ENCODE peak calls at places on chromosomes 3 and 15, in four cellular contexts. X is GM23338, U is SK-N-SH, Q is MM.1S. Y is an unnamed sample. For H3F3A, the result is how much of the 10 kb centered on the place peaks cover.

GRCh38 chr15:68817304-68818087 is 3.2 kb downstream of the ANP32A start:
- DNase-seq in X (peak), U (peak), Q (peak), Y (peak)

GRCh38 chr15:92617197-92618037 is 38.2 kb downstream of the FAM174B start:
- DNase-seq in X (no peak), U (peak), Q (no peak), Y (peak)

GRCh38 chr3:139941580-139941979 is 6.6 kb downstream of the CLSTN2 start:
- DNase-seq in X (no peak), U (no peak), Q (no peak), Y (no peak)

GRCh38 chr15:38698215-38698614 is 133.6 kb upstream of the RASGRP1 start:
- DNase-seq in X (no peak), U (no peak), Q (no peak), Y (no peak)

GRCh38 chr15:78170848-78171773 is 21.9 kb downstream of the IDH3A start:
- DNase-seq in X (no peak), U (no peak), Q (peak), Y (no peak)

GRCh38 chr15:85614059-85614458 is 180.7 kb downstream of the KLHL25 start:
- DNase-seq in X (no peak), U (peak), Q (no peak), Y (peak)

GRCh38 chr3:12155264-12155663 is 3.4 kb downstream of the TIMP4 start:
- DNase-seq in X (no peak), U (no peak), Q (no peak), Y (no peak)

GRCh38 chr3:133662256-133662773 is 574 bp upstream of the TOPBP1 start:
- DNase-seq in X (peak), U (peak), Q (peak), Y (peak)

GRCh38 chr3:117063910-117064309 is 354.3 kb downstream of the TUSC7 start:
- DNase-seq in X (no peak), U (no peak), Q (no peak), Y (peak)

GRCh38 chr3:128357538-128357937 is 109.2 kb downstream of the DNAJB8 start:
- DNase-seq in X (no peak), U (no peak), Q (no peak), Y (no peak)

GRCh38 chr3:189772584-189772983 is 141.4 kb downstream of the TP63 start:
- DNase-seq in X (no peak), U (no peak), Q (no peak), Y (peak)

GRCh38 chr15:73956276-73957086 is 30.2 kb downstream of the LOXL1 start:
- DNase-seq in X (no peak), U (no peak), Q (no peak), Y (peak)

GRCh38 chr15:94845391-94845718 is 614.0 kb downstream of the MCTP2 start:
- DNase-seq in X (no peak), U (no peak), Q (no peak), Y (no peak)
- H3K4me3 ChIP-seq in X (peak), U (no peak), Q (no peak), Y (no peak)

DNA sequence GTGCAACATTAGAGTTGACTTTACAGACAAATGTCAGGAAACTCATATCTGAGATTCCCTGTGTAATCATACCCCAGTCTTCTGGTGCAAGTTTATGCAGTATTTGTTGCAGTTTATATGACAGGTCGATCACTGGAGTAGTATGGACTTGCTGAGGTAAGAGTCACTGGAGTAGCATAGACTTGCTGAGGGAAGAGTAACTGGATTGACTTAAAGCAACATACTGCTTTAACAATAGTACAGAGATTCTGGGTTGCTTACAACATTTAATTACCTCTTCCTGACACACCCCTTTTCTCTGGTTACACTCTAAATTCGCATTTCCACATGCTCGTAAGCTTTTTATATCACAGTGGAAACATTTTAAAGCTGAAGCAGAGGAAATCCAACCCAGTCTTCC is 11.8 kb downstream of the AAGAB start:
- DNase-seq in X (peak), U (no peak), Q (peak), Y (peak)
- TF ChIP-seq EZH2phosphoT487 in X (no peak), U (no peak), Q (no peak), Y (no peak)

DNA sequence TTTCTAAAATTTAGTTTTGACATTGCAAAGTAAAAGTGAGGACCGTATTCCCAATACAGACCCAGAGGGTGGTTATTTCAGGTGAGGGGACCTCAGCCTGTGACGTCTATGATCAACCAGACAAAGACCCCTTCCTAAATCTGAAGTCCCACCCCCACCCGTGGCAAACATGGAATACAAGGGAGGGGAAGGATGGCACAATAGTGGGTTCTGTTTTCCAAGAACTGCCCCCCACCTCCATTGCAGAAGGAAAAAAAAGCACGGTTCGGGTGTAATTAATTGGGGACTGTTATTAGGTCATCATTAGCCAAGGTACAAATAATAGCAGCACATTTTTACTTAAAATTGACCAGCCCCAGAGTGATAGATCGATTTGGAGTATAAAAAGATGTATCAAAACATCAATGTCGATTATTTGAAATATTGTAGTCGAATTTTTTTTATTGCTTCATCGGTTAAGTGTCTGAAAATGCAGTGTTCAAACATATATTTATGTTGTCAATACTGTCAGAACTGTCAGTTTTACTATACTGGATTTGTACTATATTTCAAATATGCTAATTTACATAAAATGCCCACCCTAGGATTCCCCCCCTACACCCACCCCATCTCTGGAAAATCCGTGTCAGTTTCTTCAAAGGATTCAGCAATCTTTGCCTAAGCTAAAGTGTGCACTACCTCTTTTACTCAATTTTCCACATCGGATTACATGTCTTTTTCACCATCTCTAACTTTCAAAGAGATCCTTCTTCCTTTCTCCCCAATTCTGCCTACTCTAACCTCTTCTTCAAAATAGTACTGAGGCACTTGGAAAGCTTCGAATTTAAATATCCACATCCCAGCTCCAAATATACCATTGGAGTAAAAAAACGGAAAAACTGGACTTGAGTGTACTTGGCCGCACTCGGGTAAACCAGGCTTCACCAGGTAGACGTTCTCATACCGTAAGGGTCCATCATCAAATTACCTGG is 7.7 kb upstream of the MEIS2 start:
- DNase-seq in X (no peak), U (peak), Q (no peak), Y (no peak)
- H3F3A ChIP-seq in X (under half), U (under half), Q (under half), Y (under half)

GRCh38 chr3:64685800-64686445 is 1.9 kb downstream of the ADAMTS9 start:
- DNase-seq in X (peak), U (peak), Q (no peak), Y (peak)
- H3K4me3 ChIP-seq in X (peak), U (peak), Q (peak), Y (peak)

GRCh38 chr3:191961036-191961435 is 500.1 kb downstream of the PYDC2 start:
- DNase-seq in X (no peak), U (no peak), Q (no peak), Y (no peak)

GRCh38 chr3:191961529-191961928 is 500.6 kb downstream of the PYDC2 start:
- DNase-seq in X (no peak), U (no peak), Q (no peak), Y (no peak)

GRCh38 chr3:191963182-191963581 is 502.2 kb downstream of the PYDC2 start:
- DNase-seq in X (peak), U (no peak), Q (no peak), Y (no peak)

GRCh38 chr3:191959876-191960418 is 499.0 kb downstream of the PYDC2 start:
- DNase-seq in X (peak), U (no peak), Q (no peak), Y (no peak)

DNA sequence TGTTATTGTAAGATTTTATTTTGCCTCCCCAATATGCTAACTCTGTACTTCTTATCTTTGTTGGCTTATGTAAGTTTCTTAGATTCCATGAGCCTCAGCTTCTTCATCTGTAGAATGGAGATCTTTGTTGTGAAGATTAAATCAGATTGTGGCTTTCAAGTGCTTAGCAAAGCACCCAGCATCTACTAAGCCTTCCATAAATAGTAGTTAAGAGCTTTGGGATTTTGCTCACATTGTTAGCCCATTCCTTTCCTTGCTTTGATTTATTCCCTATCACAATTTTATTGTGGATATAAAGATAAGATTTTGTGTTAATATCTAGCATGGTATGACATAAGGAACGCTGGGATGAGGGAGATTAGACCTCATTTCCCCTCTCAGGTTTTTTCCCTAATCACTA is 501.4 kb downstream of the PYDC2 start:
- DNase-seq in X (no peak), U (no peak), Q (no peak), Y (no peak)
- TF ChIP-seq EZH2phosphoT487 in X (no peak), U (no peak), Q (no peak), Y (no peak)

GRCh38 chr3:187729598-187729997 is 15.7 kb downstream of the BCL6 start:
- DNase-seq in X (no peak), U (no peak), Q (no peak), Y (no peak)

GRCh38 chr3:187728248-187728647 is 17.0 kb downstream of the BCL6 start:
- DNase-seq in X (no peak), U (no peak), Q (no peak), Y (no peak)

GRCh38 chr3:187726564-187726963 is 18.7 kb downstream of the BCL6 start:
- DNase-seq in X (no peak), U (no peak), Q (no peak), Y (no peak)

GRCh38 chr3:187725653-187726370 is 19.5 kb downstream of the BCL6 start:
- DNase-seq in X (no peak), U (no peak), Q (no peak), Y (peak)

DNA sequence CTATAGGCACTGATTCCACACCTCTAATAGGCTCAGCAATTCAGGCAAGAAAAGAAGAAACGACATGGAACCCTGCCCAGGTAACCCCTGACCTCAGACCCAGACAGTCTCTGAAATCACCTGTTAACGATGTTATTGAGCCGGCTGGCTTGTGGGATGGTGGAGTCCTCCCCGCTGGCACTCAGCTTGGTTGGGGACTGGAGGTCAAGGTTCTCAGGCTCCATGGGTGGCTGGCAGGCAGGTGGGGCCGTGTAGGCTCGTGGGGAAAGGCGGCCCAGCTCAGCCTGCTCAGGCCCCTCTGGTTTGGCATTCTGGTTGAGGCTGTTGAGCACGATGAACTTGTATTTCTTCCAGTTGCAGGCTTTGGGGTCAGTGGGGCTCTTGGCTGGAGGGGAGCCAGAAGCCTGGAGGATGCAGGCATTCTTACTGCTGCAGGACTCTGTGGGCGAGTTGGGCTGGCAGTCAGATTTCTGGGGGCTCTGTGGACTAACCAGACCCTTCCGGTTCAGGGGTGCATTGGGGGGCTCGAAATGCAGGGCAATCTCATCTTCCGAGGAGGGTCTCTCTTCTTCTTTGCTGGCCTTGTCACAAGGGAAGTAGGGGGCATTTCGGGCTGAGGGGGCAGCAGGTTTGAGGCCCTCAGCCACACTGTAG is 16.2 kb downstream of the BCL6 start:
- DNase-seq in X (no peak), U (no peak), Q (no peak), Y (no peak)
- H3F3A ChIP-seq in X (under half), U (under half), Q (under half), Y (under half)

GRCh38 chr15:100373942-100374341 is 32.2 kb upstream of the ADAMTS17 start:
- DNase-seq in X (peak), U (no peak), Q (no peak), Y (no peak)
- H3K4me3 ChIP-seq in X (peak), U (no peak), Q (no peak), Y (no peak)

DNA sequence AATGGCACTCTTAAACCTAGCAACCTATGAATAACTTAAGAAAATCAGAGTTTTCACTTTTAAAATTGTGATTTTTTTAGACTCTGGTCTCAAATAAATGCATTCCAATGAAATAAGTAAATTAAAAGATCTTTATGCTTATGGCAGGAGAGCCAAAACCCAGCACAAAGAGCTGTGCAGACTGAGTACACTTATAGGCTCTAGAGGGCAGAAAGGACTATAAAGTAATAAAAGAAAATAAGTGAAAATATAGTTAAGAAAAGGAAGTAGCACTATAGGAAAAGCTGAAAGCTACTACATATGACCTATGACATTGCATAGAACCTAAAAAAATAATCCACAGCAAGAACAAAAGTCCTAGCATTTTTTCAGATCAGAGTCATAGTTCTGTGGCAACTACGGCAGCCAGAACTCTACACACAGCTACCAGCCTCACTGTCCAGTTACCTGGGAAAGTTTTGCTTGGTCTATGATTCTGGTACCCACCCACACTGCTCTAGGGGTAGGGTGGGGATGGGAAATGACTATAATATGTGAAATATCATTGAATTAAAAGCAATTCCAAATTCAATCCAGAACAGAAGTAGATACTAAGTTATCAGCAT is 30.5 kb downstream of the CLASP2 start:
- DNase-seq in X (no peak), U (peak), Q (no peak), Y (peak)
- TF ChIP-seq EZH2phosphoT487 in X (no peak), U (no peak), Q (no peak), Y (no peak)

GRCh38 chr3:188241072-188241471 is 87.1 kb downstream of the LPP start:
- DNase-seq in X (no peak), U (no peak), Q (no peak), Y (no peak)

GRCh38 chr3:188241883-188242282 is 87.9 kb downstream of the LPP start:
- DNase-seq in X (no peak), U (no peak), Q (no peak), Y (peak)

GRCh38 chr3:188244395-188244861 is 90.5 kb downstream of the LPP start:
- DNase-seq in X (no peak), U (no peak), Q (no peak), Y (peak)

GRCh38 chr3:188243124-188243795 is 89.3 kb downstream of the LPP start:
- DNase-seq in X (no peak), U (no peak), Q (no peak), Y (peak)

DNA sequence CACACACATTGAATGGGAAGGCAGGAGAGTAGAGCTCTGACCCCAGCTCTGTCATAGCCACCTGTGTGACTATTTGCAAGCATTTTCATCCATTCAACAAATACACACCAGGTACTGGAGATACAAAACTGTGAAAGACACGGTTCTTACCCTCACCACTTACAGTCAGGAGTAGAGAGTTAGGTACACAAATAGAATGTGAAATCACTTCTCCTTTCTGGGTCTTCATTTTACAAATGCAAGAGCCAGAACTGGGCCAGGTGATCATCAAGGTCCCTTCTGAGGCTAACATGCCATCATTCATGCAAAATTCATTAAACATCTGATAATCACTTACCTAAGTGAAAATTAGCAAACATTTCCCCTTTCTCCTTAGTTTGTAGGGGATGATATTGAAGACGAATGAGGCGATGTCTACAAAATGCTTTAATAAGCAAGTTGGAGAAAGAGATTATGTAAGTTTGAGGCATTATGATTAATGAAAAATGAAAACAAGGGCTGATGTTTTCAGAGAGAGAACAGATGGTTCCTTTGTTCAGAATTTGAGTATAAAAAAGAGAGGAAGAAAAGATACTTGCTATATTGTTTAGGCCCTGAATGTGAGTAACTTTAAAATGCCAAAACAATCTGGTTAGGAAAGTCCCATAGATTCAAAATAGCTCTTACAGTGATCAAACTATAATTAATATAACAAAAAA is 88.6 kb downstream of the LPP start:
- DNase-seq in X (no peak), U (no peak), Q (no peak), Y (no peak)
- H3F3A ChIP-seq in X (under half), U (under half), Q (under half), Y (half or more)